ENCODE peak calls at places on chromosomes 4 and X, in four cellular contexts. One of them, this sample, is unnamed.
A peak's percentile ranks its signal among the peaks of the same experiment; 100 is the strongest.

GRCh38 chr4:158996669-158997074 is 106.2 kb upstream of the RAPGEF2 start:
- DNase-seq in fibroblast of pulmonary artery: peak; percentile 92
- DNase-seq in hypothalamus: no peak
- DNase-seq in thoracic aorta: no peak
- DNase-seq in this sample: peak; percentile 97

GRCh38 chr4:56410247-56410646 is 23.0 kb upstream of the AASDH start:
- DNase-seq in fibroblast of pulmonary artery: peak; percentile 98
- DNase-seq in hypothalamus: no peak
- DNase-seq in thoracic aorta: peak; percentile 19
- DNase-seq in this sample: peak; percentile 97

GRCh38 chrX:51435101-51435500 is 61.3 kb downstream of the NUDT11 start:
- DNase-seq in fibroblast of pulmonary artery: no peak
- DNase-seq in hypothalamus: no peak
- DNase-seq in thoracic aorta: no peak
- DNase-seq in this sample: no peak

GRCh38 chr4:103372002-103372558 is 173.9 kb upstream of the CENPE start:
- DNase-seq in fibroblast of pulmonary artery: peak; percentile 66
- DNase-seq in hypothalamus: no peak
- DNase-seq in thoracic aorta: no peak
- DNase-seq in this sample: no peak

GRCh38 chrX:68807818-68808217 is 21.0 kb upstream of the EFNB1 start:
- DNase-seq in fibroblast of pulmonary artery: no peak
- DNase-seq in hypothalamus: no peak
- DNase-seq in thoracic aorta: no peak
- DNase-seq in this sample: no peak

GRCh38 chr4:41260315-41260714 is 3.6 kb downstream of the UCHL1 start:
- DNase-seq in fibroblast of pulmonary artery: no peak
- DNase-seq in hypothalamus: no peak
- DNase-seq in thoracic aorta: no peak
- DNase-seq in this sample: no peak

GRCh38 chr4:37524267-37524666 is 161.9 kb downstream of the RELL1 start:
- DNase-seq in fibroblast of pulmonary artery: no peak
- DNase-seq in hypothalamus: no peak
- DNase-seq in thoracic aorta: no peak
- DNase-seq in this sample: no peak

GRCh38 chrX:79366888-79367749 is at the start of gene ITM2A:
- DNase-seq in fibroblast of pulmonary artery: peak; percentile 7
- DNase-seq in hypothalamus: peak; percentile 30
- DNase-seq in thoracic aorta: no peak
- DNase-seq in this sample: no peak

GRCh38 chrX:47384502-47384901 is 14.1 kb downstream of the ZNF157 start:
- DNase-seq in fibroblast of pulmonary artery: peak; percentile 72
- DNase-seq in hypothalamus: peak; percentile 49
- DNase-seq in thoracic aorta: peak; percentile 2
- DNase-seq in this sample: peak; percentile 8

GRCh38 chrX:48938721-48939416 is 18.5 kb downstream of the OTUD5 start:
- DNase-seq in fibroblast of pulmonary artery: no peak
- DNase-seq in hypothalamus: no peak
- DNase-seq in thoracic aorta: no peak
- DNase-seq in this sample: no peak

GRCh38 chrX:81054904-81055303 is 146.8 kb downstream of the HMGN5 start:
- DNase-seq in fibroblast of pulmonary artery: no peak
- DNase-seq in hypothalamus: no peak
- DNase-seq in thoracic aorta: no peak
- DNase-seq in this sample: no peak

GRCh38 chrX:24513416-24513815 is 48.3 kb downstream of the PDK3 start:
- DNase-seq in fibroblast of pulmonary artery: no peak
- DNase-seq in hypothalamus: no peak
- DNase-seq in thoracic aorta: no peak
- DNase-seq in this sample: no peak

GRCh38 chr4:76607266-76607799 is 172.3 kb downstream of the SHROOM3 start:
- DNase-seq in fibroblast of pulmonary artery: peak; percentile 48
- DNase-seq in hypothalamus: no peak
- DNase-seq in thoracic aorta: no peak
- DNase-seq in this sample: peak; percentile 73

GRCh38 chr4:24244663-24245519 is 339.5 kb downstream of the DHX15 start:
- DNase-seq in fibroblast of pulmonary artery: no peak
- DNase-seq in hypothalamus: no peak
- DNase-seq in thoracic aorta: no peak
- DNase-seq in this sample: peak; percentile 37

GRCh38 chr4:72295966-72296557 is 264.3 kb downstream of the NPFFR2 start:
- DNase-seq in fibroblast of pulmonary artery: peak; percentile 78
- DNase-seq in hypothalamus: no peak
- DNase-seq in thoracic aorta: no peak
- DNase-seq in this sample: peak; percentile 39

GRCh38 chr4:138062929-138063328 is 179.2 kb downstream of the SLC7A11 start:
- DNase-seq in fibroblast of pulmonary artery: peak; percentile 68
- DNase-seq in hypothalamus: no peak
- DNase-seq in thoracic aorta: no peak
- DNase-seq in this sample: peak; percentile 51

GRCh38 chr4:24003926-24004325 is 114.1 kb upstream of the PPARGC1A start:
- DNase-seq in fibroblast of pulmonary artery: no peak
- DNase-seq in hypothalamus: no peak
- DNase-seq in thoracic aorta: no peak
- DNase-seq in this sample: peak; percentile 35

GRCh38 chr4:105149771-105150170 is 3.1 kb downstream of the TET2 start:
- DNase-seq in fibroblast of pulmonary artery: no peak
- DNase-seq in hypothalamus: no peak
- DNase-seq in thoracic aorta: no peak
- DNase-seq in this sample: no peak

GRCh38 chr4:24719615-24720014 is 75.8 kb upstream of the SOD3 start:
- DNase-seq in fibroblast of pulmonary artery: no peak
- DNase-seq in hypothalamus: no peak
- DNase-seq in thoracic aorta: no peak
- DNase-seq in this sample: no peak